ENCODE peak calls at places on chromosomes 16 and 17, in six cellular contexts. G is lower lobe of right lung, H is breast epithelium, I is HS-27A, N is NCI-H1105 treated with DMSO at 0.1 percent for 48 hours, A is tibial artery. M is an unnamed sample.

GRCh38 chr16:61391835-61392234 is 644.4 kb downstream of the CDH8 start:
- DNase-seq in G (no peak), H (no peak), I (no peak), N (no peak), A (no peak), M (no peak)

GRCh38 chr17:48809182-48809581 is 7.8 kb downstream of the TTLL6 start:
- DNase-seq in G (peak), H (no peak), I (no peak), N (no peak), A (no peak), M (no peak)

GRCh38 chr17:14329900-14330491 is 29.1 kb downstream of the HS3ST3B1 start:
- DNase-seq in G (no peak), H (no peak), I (no peak), N (no peak), A (no peak), M (no peak)

GRCh38 chr17:50173335-50173941 is 7.6 kb downstream of the SGCA start:
- DNase-seq in G (no peak), H (no peak), I (no peak), N (no peak), A (peak), M (no peak)

GRCh38 chr17:38544839-38545209 is 60.9 kb downstream of the SRCIN1 start:
- DNase-seq in G (peak), H (no peak), I (no peak), N (no peak), A (no peak), M (no peak)

GRCh38 chr17:38703742-38704644 is 1.1 kb upstream of the MLLT6 start:
- DNase-seq in G (peak), H (peak), I (no peak), N (peak), A (peak), M (peak)

GRCh38 chr17:44786551-44787081 is 27.8 kb downstream of the ADAM11 start:
- DNase-seq in G (no peak), H (no peak), I (no peak), N (peak), A (peak), M (no peak)

GRCh38 chr16:22857296-22857695 is 43.3 kb downstream of the HS3ST2 start:
- DNase-seq in G (no peak), H (no peak), I (no peak), N (no peak), A (no peak), M (no peak)

GRCh38 chr16:66984902-66985311 is 3.5 kb upstream of the CES4A start:
- DNase-seq in G (no peak), H (no peak), I (no peak), N (no peak), A (no peak), M (no peak)

GRCh38 chr16:87945351-87946042 is 5.7 kb upstream of the BANP start:
- DNase-seq in G (peak), H (peak), I (no peak), N (peak), A (peak), M (peak)

GRCh38 chr16:22192261-22193133 is 13.6 kb upstream of the EEF2K start:
- DNase-seq in G (peak), H (peak), I (no peak), N (peak), A (peak), M (no peak)

GRCh38 chr17:82790391-82790790 is 38.5 kb downstream of the TBCD start:
- DNase-seq in G (no peak), H (no peak), I (no peak), N (no peak), A (no peak), M (no peak)

GRCh38 chr17:10249271-10250010 is 51.0 kb upstream of the GAS7 start:
- DNase-seq in G (no peak), H (no peak), I (no peak), N (no peak), A (no peak), M (no peak)

GRCh38 chr16:71442041-71442440 is at the start of gene TLE7:
- DNase-seq in G (no peak), H (no peak), I (no peak), N (no peak), A (no peak), M (no peak)

GRCh38 chr16:88063201-88063773 is 112.1 kb downstream of the BANP start:
- DNase-seq in G (no peak), H (no peak), I (no peak), N (no peak), A (no peak), M (no peak)

GRCh38 chr17:75240394-75241142 is 20.8 kb downstream of the GGA3 start:
- DNase-seq in G (no peak), H (no peak), I (no peak), N (peak), A (no peak), M (peak)

GRCh38 chr16:81601601-81602251 is 157.1 kb downstream of the CMIP start:
- DNase-seq in G (no peak), H (no peak), I (no peak), N (peak), A (no peak), M (no peak)

GRCh38 chr17:39923836-39924690 is 3.3 kb downstream of the ORMDL3 start:
- DNase-seq in G (no peak), H (no peak), I (no peak), N (no peak), A (no peak), M (no peak)

GRCh38 chr16:50505714-50506542 is 42.3 kb upstream of the NKD1 start:
- DNase-seq in G (no peak), H (no peak), I (no peak), N (peak), A (no peak), M (peak)

GRCh38 chr16:84088695-84089395 is 27.9 kb downstream of the MBTPS1 start:
- DNase-seq in G (no peak), H (peak), I (no peak), N (no peak), A (no peak), M (peak)

GRCh38 chr16:10504404-10504885 is 76.0 kb downstream of the EMP2 start:
- DNase-seq in G (no peak), H (no peak), I (no peak), N (no peak), A (no peak), M (no peak)

GRCh38 chr17:43962479-43962878 is 8.7 kb upstream of the PYY start:
- DNase-seq in G (no peak), H (no peak), I (no peak), N (no peak), A (no peak), M (no peak)

GRCh38 chr16:6735631-6736030 is 597.0 kb upstream of the RBFOX1 start:
- DNase-seq in G (no peak), H (no peak), I (no peak), N (no peak), A (no peak), M (no peak)

GRCh38 chr17:40819528-40820125 is 2.8 kb downstream of the KRT10 start:
- DNase-seq in G (no peak), H (no peak), I (no peak), N (no peak), A (no peak), M (no peak)

GRCh38 chr16:11610121-11610505 is 23.4 kb upstream of the LITAF start:
- DNase-seq in G (peak), H (no peak), I (no peak), N (no peak), A (no peak), M (no peak)

GRCh38 chr17:81491761-81492160 is 20.8 kb downstream of the ACTG1 start:
- DNase-seq in G (no peak), H (no peak), I (no peak), N (no peak), A (no peak), M (peak)

GRCh38 chr17:16287563-16288027 is 65.7 kb downstream of the CENPV start:
- DNase-seq in G (no peak), H (no peak), I (no peak), N (no peak), A (no peak), M (no peak)

GRCh38 chr17:13699261-13699660 is 97.5 kb upstream of the HS3ST3A1 start:
- DNase-seq in G (no peak), H (no peak), I (no peak), N (no peak), A (no peak), M (no peak)

GRCh38 chr17:40886090-40886489 is 1.0 kb upstream of the KRT20 start:
- DNase-seq in G (no peak), H (no peak), I (no peak), N (no peak), A (no peak), M (no peak)

GRCh38 chr17:65220732-65221131 is 83.6 kb downstream of the RGS9 start:
- DNase-seq in G (no peak), H (no peak), I (no peak), N (no peak), A (no peak), M (peak)

M was measured in NCI-H2171 treated with DMSO at 0.1 percent for 48 hours.